ENCODE peak calls at places on chromosomes 12 and 14, in six cellular contexts. P is CD8-positive, alpha-beta T cell; X is stomach; T is cardiac fibroblast; V is glutamatergic neuron; Y is AG09309. I is an unnamed sample.

GRCh38 chr14:74510955-74511354 is 17.4 kb downstream of the ISCA2 start:
- DNase-seq in P (no peak), Y (no peak), V (no peak), X (no peak), T (peak; percentile 81), I (no peak)

GRCh38 chr12:6306599-6307220 is 3.8 kb upstream of the PLEKHG6 start:
- DNase-seq in P (no peak), Y (no peak), X (no peak), T (no peak), V (no peak), I (no peak)

GRCh38 chr14:87725318-87725717 is 267.7 kb downstream of the GALC start:
- DNase-seq in V (no peak), X (no peak), P (no peak), Y (no peak), T (no peak), I (no peak)

GRCh38 chr14:56247495-56248087 is 129.4 kb downstream of the PELI2 start:
- DNase-seq in Y (no peak), P (no peak), X (no peak), V (no peak), T (peak; percentile 58), I (peak; percentile 41)

GRCh38 chr12:69254046-69254445 is 14.7 kb downstream of the CPSF6 start:
- DNase-seq in T (peak; percentile 80), X (no peak), V (no peak), Y (no peak), P (no peak), I (peak; percentile 62)

GRCh38 chr12:113149361-113150150 is at the start of gene CFAP73:
- DNase-seq in V (peak; percentile 84), X (peak; percentile 72), T (peak; percentile 74), P (no peak), Y (peak; percentile 49), I (peak; percentile 66)

GRCh38 chr12:116368196-116369194 is 91.0 kb upstream of the MED13L start:
- DNase-seq in Y (no peak), V (no peak), T (no peak), X (peak; percentile 89), P (no peak), I (no peak)

GRCh38 chr14:95059126-95059525 is 98.2 kb downstream of the DICER1 start:
- DNase-seq in V (no peak), X (no peak), T (no peak), P (no peak), Y (no peak), I (no peak)

GRCh38 chr12:117514016-117514415 is 152.6 kb upstream of the NOS1 start:
- DNase-seq in V (no peak), X (peak; percentile 50), T (no peak), P (no peak), Y (no peak), I (no peak)

GRCh38 chr12:53124352-53124723 is 21.1 kb downstream of the SOAT2 start:
- DNase-seq in V (no peak), P (no peak), Y (no peak), T (no peak), X (no peak), I (no peak)

DNA sequence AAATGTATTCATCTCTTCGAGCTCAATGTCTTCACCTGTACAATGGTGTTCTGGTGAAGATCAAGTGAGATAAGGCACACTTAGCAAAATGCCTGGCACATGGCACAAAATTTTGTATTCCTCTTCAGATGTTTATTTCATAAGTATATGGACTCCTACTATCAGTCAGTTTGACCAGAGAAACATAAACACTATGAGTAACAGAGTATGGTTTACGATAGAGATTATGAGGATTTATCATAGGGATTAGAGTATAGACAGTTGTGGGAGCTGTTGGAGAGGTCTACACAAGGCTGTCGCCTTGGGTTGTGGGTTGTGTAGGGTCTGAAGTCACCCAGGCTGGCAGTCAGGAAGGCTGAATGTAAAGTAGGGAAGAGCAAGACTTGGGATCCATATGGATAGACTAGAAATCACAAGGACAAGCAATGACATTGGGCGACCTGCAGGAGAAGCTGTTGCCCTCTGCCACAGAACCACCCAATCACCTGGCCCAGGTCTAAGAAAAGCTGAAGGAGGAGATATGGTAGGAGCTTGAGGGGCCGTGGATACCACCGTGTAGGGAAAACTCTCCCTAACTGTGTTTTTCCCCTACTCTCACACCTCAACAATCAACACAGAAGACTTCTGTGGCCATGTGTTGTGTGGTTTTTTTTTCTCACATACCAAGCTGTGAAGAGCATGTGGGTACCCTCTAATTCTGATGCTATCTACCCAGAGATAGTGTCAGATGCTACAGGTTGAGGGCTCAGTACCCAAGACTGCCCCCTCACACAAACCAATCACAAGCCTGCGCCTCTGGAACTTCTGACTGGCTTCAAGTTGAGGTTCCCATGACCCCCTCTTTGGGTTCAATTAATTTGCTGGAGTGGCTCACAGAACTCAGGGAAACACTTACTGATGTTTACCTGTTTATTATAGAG is 27.2 kb upstream of the RESF1 start:
- DNase-seq in T (no peak), Y (no peak), X (no peak), V (no peak), P (peak; percentile 9), I (no peak)
- TF ChIP-seq CTCF in T (no peak), Y (no peak), X (no peak), V (no peak), P (no peak), I (no peak)

GRCh38 chr12:125184213-125184952 is 119.1 kb downstream of the AACS start:
- DNase-seq in T (no peak), X (peak; percentile 41), V (no peak), P (no peak), Y (no peak), I (no peak)

GRCh38 chr12:125186471-125187147 is 121.4 kb downstream of the AACS start:
- DNase-seq in P (no peak), X (no peak), Y (no peak), V (no peak), T (peak; percentile 21), I (no peak)

GRCh38 chr12:125185311-125185739 is 120.1 kb downstream of the AACS start:
- DNase-seq in T (no peak), V (peak; percentile 51), X (no peak), Y (no peak), P (no peak), I (no peak)

GRCh38 chr12:125187148-125187733 is 122.0 kb downstream of the AACS start:
- DNase-seq in V (peak; percentile 62), X (no peak), Y (no peak), P (no peak), T (peak; percentile 25), I (no peak)

GRCh38 chr12:125185740-125186470 is 120.7 kb downstream of the AACS start:
- DNase-seq in P (no peak), V (peak; percentile 92), T (peak; percentile 73), X (peak; percentile 78), Y (peak; percentile 10), I (peak; percentile 77)
- TF ChIP-seq CTCF in P (no peak), V (peak; percentile 52), T (no peak), X (no peak), Y (no peak), I (peak; percentile 52)

GRCh38 chr12:48716168-48716492 is 377 bp downstream of the CCNT1 start:
- DNase-seq in T (no peak), X (no peak), Y (no peak), P (no peak), V (no peak), I (no peak)

GRCh38 chr12:48712209-48712608 is 4.3 kb downstream of the CCNT1 start:
- DNase-seq in P (no peak), Y (no peak), T (no peak), X (no peak), V (no peak), I (no peak)

GRCh38 chr12:48717252-48717695 is 767 bp upstream of the CCNT1 start:
- DNase-seq in Y (no peak), V (no peak), P (no peak), X (no peak), T (peak; percentile 23), I (peak; percentile 17)

DNA sequence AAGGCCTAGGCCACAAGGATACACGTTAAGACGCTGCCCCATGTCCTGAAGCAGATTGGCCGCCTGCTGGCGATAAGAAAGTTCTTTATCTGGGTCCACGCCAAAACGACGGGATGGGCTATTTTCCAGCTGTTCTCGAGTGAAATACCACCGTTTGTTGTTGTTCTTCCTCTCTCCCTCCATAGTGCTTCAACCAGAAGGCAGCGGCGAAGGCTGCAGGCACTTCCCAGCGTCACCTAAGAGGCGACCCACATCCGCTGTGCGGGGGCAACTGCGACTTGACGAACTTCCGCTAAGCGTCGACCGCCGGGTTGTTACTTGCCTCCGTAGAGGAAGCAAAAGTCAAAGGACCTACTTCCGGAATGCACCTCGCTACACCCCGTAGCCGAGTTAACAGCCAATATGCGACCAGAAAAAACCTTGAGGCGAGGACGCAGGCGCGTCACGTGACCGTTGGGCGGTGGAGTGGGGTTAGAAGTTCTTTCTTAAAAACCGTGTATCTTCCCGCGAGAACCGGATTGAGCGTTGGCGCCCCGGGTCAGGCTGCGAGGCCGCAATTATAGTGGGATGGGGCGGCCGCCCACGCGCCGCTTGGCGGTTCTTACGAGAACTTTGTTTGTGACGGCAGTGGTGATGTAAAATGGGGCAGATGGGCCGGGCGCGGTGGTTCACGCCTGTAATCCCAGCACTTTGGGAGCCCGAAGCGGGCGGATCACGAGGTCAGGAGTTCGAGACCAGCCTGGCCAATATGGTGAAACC is at the start of gene CCNT1:
- DNase-seq in Y (peak; percentile 100), V (peak; percentile 98), P (peak; percentile 97), T (peak; percentile 100), X (peak; percentile 98), I (peak; percentile 100)
- TF ChIP-seq CTCF in Y (peak; percentile 16), V (peak; percentile 31), P (no peak), T (peak; percentile 30), X (no peak), I (no peak)

DNA sequence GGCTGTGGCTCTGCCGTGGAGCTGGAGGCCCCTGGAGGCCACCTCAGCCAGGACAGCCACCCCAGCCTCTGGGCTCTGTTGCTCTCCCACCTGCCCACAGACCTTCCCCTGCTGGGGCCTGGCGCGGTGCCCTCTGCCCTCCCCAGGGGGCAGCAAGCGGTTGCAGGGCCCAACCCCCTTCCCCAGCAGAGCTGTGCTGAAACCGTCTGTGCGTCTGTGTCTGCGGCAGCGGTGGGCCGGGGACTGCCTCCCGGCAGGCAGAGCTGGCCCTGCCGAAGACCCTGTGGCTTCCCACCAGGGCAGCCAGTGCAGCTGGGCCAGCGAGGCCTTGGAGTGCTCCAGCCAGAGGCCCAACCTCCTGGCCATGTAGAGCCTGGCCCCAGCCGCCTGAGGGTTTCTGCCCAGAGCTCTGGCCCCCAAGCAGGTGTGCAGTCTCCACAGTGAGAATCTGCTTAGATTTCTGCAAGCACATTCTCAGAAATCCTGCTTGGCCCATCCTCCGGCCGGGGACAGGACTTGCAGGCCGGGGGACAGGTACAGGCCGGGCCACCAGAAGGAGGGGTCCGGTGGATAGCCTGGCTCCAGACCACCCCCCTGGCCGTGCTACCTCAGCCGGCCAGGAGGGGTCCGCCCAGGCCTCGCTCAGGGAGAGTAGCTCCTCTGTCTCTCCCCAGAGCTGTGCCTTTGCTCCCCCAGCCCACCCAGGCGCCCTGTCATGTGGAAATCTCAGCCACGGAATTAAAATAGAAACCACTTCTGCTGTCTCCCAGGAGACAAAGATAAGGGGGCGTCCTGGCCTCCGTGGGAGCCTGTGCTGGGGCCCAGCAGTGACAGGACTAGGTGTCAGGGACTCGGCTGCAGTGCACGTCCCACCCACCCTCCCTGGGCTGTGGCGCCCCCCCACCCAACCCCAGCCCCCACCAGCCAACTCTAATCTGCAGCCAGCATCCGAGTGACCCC is 3.5 kb upstream of the CRIP2 start:
- DNase-seq in T (no peak), P (no peak), X (no peak), V (peak; percentile 69), Y (no peak), I (no peak)
- TF ChIP-seq CTCF in T (peak; percentile 1), P (no peak), X (no peak), V (peak; percentile 63), Y (no peak), I (no peak)

I was measured in MCF 10A.